ENCODE peak calls at places on chromosome 12, in seven cellular contexts. One of them, this sample, is unnamed.

GRCh38 chr12:29437575-29437974 is 56.6 kb upstream of the ERGIC2 start:
- DNase-seq in GM23248: no peak
- DNase-seq in iPS DF 6.9: no peak
- DNase-seq in tibial artery: no peak
- DNase-seq in GM23338: no peak
- DNase-seq in HCT116: no peak
- DNase-seq in RWPE1: no peak
- DNase-seq in this sample: no peak

GRCh38 chr12:57620936-57621496 is 9.8 kb downstream of the ARHGEF25 start:
- DNase-seq in GM23248: peak; percentile 44
- DNase-seq in HCT116: no peak
- DNase-seq in GM23338: peak; percentile 62
- DNase-seq in RWPE1: no peak
- DNase-seq in tibial artery: no peak
- DNase-seq in iPS DF 6.9: no peak
- DNase-seq in this sample: no peak

GRCh38 chr12:104632724-104633181 is 176.0 kb downstream of the CHST11 start:
- DNase-seq in GM23248: peak; percentile 75
- DNase-seq in HCT116: no peak
- DNase-seq in RWPE1: no peak
- DNase-seq in iPS DF 6.9: no peak
- DNase-seq in tibial artery: no peak
- DNase-seq in GM23338: no peak
- DNase-seq in this sample: no peak

GRCh38 chr12:48999371-49000131 is at the start of gene DDN:
- DNase-seq in GM23248: peak; percentile 78
- DNase-seq in HCT116: peak; percentile 45
- DNase-seq in RWPE1: no peak
- DNase-seq in tibial artery: no peak
- DNase-seq in GM23338: peak; percentile 52
- DNase-seq in iPS DF 6.9: no peak
- DNase-seq in this sample: no peak

GRCh38 chr12:89181271-89181920 is 170.9 kb downstream of the DUSP6 start:
- DNase-seq in tibial artery: no peak
- DNase-seq in HCT116: no peak
- DNase-seq in iPS DF 6.9: no peak
- DNase-seq in GM23338: no peak
- DNase-seq in GM23248: peak; percentile 85
- DNase-seq in RWPE1: peak; percentile 77
- DNase-seq in this sample: peak; percentile 50

GRCh38 chr12:58105225-58106119 is 164.1 kb downstream of the ATP23 start:
- DNase-seq in HCT116: no peak
- DNase-seq in iPS DF 6.9: no peak
- DNase-seq in tibial artery: no peak
- DNase-seq in GM23338: peak; percentile 24
- DNase-seq in GM23248: peak; percentile 25
- DNase-seq in RWPE1: no peak
- DNase-seq in this sample: no peak

GRCh38 chr12:65518771-65519170 is 240.3 kb downstream of the MSRB3 start:
- DNase-seq in iPS DF 6.9: no peak
- DNase-seq in GM23248: peak; percentile 47
- DNase-seq in RWPE1: no peak
- DNase-seq in tibial artery: no peak
- DNase-seq in HCT116: no peak
- DNase-seq in GM23338: no peak
- DNase-seq in this sample: no peak

GRCh38 chr12:117850048-117850447 is 118.7 kb downstream of the KSR2 start:
- DNase-seq in RWPE1: peak; percentile 62
- DNase-seq in GM23338: peak; percentile 85
- DNase-seq in iPS DF 6.9: peak; percentile 58
- DNase-seq in HCT116: peak; percentile 44
- DNase-seq in GM23248: peak; percentile 61
- DNase-seq in tibial artery: no peak
- DNase-seq in this sample: no peak

DNA sequence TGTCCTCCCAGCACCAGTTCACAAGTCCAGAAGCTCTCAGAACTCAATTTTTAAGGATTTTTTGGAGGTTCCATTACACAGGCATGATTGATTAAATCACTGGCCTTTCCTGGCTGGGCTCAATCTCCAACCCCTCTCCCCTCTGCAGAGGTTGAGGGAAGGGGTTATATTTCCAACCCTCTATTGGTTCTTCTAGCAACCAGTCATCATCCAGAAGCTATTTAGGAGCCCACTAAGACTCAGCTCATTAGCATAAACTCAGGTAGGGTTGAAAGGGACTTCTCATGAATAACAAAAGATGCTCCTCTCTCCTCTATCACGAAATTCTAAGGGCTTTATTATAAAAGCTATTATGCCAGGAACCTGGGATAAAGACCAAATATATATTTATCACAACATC is 41.5 kb downstream of the SPPL3 start:
- DNase-seq in GM23338: peak; percentile 78
- DNase-seq in GM23248: no peak
- DNase-seq in tibial artery: no peak
- DNase-seq in HCT116: no peak
- DNase-seq in RWPE1: no peak
- DNase-seq in iPS DF 6.9: no peak
- DNase-seq in this sample: no peak
- H3K27ac ChIP-seq in GM23338: no peak overlapping the region
- H3K27ac ChIP-seq in GM23248: no peak overlapping the region
- H3K27ac ChIP-seq in tibial artery: no peak overlapping the region
- H3K27ac ChIP-seq in HCT116: no peak overlapping the region
- H3K27ac ChIP-seq in RWPE1: no peak overlapping the region
- H3K27ac ChIP-seq in iPS DF 6.9: no peak overlapping the region
- H3K27ac ChIP-seq in this sample: no peak overlapping the region

GRCh38 chr12:71240941-71241340 is 83.1 kb upstream of the TSPAN8 start:
- DNase-seq in HCT116: no peak
- DNase-seq in RWPE1: no peak
- DNase-seq in iPS DF 6.9: no peak
- DNase-seq in GM23248: no peak
- DNase-seq in tibial artery: no peak
- DNase-seq in GM23338: no peak
- DNase-seq in this sample: no peak
- H3K27ac ChIP-seq in HCT116: no peak overlapping the region
- H3K27ac ChIP-seq in RWPE1: no peak overlapping the region
- H3K27ac ChIP-seq in iPS DF 6.9: no peak overlapping the region
- H3K27ac ChIP-seq in GM23248: no peak overlapping the region
- H3K27ac ChIP-seq in tibial artery: peak overlapping the region; percentile 51
- H3K27ac ChIP-seq in GM23338: no peak overlapping the region
- H3K27ac ChIP-seq in this sample: no peak overlapping the region

GRCh38 chr12:62135553-62136200 is 124.5 kb upstream of the USP15 start:
- DNase-seq in tibial artery: no peak
- DNase-seq in GM23248: peak; percentile 51
- DNase-seq in HCT116: no peak
- DNase-seq in GM23338: no peak
- DNase-seq in RWPE1: no peak
- DNase-seq in iPS DF 6.9: no peak
- DNase-seq in this sample: no peak
- H3K27ac ChIP-seq in tibial artery: no peak overlapping the region
- H3K27ac ChIP-seq in GM23248: no peak overlapping the region
- H3K27ac ChIP-seq in HCT116: no peak overlapping the region
- H3K27ac ChIP-seq in GM23338: no peak overlapping the region
- H3K27ac ChIP-seq in RWPE1: no peak overlapping the region
- H3K27ac ChIP-seq in iPS DF 6.9: no peak overlapping the region
- H3K27ac ChIP-seq in this sample: no peak overlapping the region

GRCh38 chr12:94207467-94208432 is 59.4 kb downstream of the PLXNC1 start:
- DNase-seq in RWPE1: no peak
- DNase-seq in GM23338: no peak
- DNase-seq in iPS DF 6.9: no peak
- DNase-seq in GM23248: no peak
- DNase-seq in HCT116: no peak
- DNase-seq in tibial artery: no peak
- DNase-seq in this sample: no peak

GRCh38 chr12:94206886-94207285 is 58.5 kb downstream of the PLXNC1 start:
- DNase-seq in RWPE1: no peak
- DNase-seq in tibial artery: no peak
- DNase-seq in GM23248: no peak
- DNase-seq in iPS DF 6.9: no peak
- DNase-seq in HCT116: no peak
- DNase-seq in GM23338: no peak
- DNase-seq in this sample: no peak

GRCh38 chr12:94211011-94211410 is 62.6 kb downstream of the PLXNC1 start:
- DNase-seq in iPS DF 6.9: no peak
- DNase-seq in tibial artery: no peak
- DNase-seq in HCT116: no peak
- DNase-seq in RWPE1: no peak
- DNase-seq in GM23338: no peak
- DNase-seq in GM23248: no peak
- DNase-seq in this sample: no peak

GRCh38 chr12:94209240-94209639 is 60.9 kb downstream of the PLXNC1 start:
- DNase-seq in HCT116: no peak
- DNase-seq in iPS DF 6.9: no peak
- DNase-seq in GM23338: no peak
- DNase-seq in RWPE1: no peak
- DNase-seq in GM23248: no peak
- DNase-seq in tibial artery: no peak
- DNase-seq in this sample: no peak

GRCh38 chr12:94208433-94208921 is 60.1 kb downstream of the PLXNC1 start:
- DNase-seq in GM23248: no peak
- DNase-seq in HCT116: no peak
- DNase-seq in RWPE1: no peak
- DNase-seq in GM23338: no peak
- DNase-seq in iPS DF 6.9: no peak
- DNase-seq in tibial artery: no peak
- DNase-seq in this sample: no peak
- H3K27ac ChIP-seq in GM23248: no peak overlapping the region
- H3K27ac ChIP-seq in HCT116: no peak overlapping the region
- H3K27ac ChIP-seq in RWPE1: no peak overlapping the region
- H3K27ac ChIP-seq in GM23338: no peak overlapping the region
- H3K27ac ChIP-seq in iPS DF 6.9: no peak overlapping the region
- H3K27ac ChIP-seq in tibial artery: peak overlapping the region; percentile 73
- H3K27ac ChIP-seq in this sample: no peak overlapping the region

GRCh38 chr12:82425241-82425640 is 66.9 kb downstream of the METTL25 start:
- DNase-seq in HCT116: no peak
- DNase-seq in tibial artery: no peak
- DNase-seq in iPS DF 6.9: no peak
- DNase-seq in GM23338: no peak
- DNase-seq in GM23248: peak; percentile 60
- DNase-seq in RWPE1: no peak
- DNase-seq in this sample: no peak
- H3K27ac ChIP-seq in HCT116: no peak overlapping the region
- H3K27ac ChIP-seq in tibial artery: no peak overlapping the region
- H3K27ac ChIP-seq in iPS DF 6.9: no peak overlapping the region
- H3K27ac ChIP-seq in GM23338: no peak overlapping the region
- H3K27ac ChIP-seq in GM23248: no peak overlapping the region
- H3K27ac ChIP-seq in RWPE1: no peak overlapping the region
- H3K27ac ChIP-seq in this sample: no peak overlapping the region

DNA sequence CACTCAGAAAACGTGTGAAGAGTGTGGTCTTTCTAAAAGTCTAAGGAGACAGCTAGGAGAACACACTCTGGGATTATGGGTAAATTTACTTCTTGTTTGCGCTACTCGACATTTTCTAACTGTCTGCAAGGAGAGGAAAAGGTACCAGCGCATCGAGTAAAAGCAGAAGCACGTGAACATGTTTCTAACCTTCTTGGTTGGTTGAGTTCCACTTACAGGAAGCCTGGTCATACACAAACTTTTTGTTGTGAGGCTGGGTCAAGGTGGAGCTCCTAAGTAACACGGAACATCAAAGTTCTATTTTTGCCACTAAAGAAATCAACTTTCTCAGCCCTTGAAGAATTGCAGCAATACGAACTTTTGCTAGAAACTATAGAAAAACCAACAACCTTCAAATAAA is 20.0 kb downstream of the ANKLE2 start:
- DNase-seq in GM23248: no peak
- DNase-seq in HCT116: no peak
- DNase-seq in iPS DF 6.9: no peak
- DNase-seq in GM23338: no peak
- DNase-seq in tibial artery: no peak
- DNase-seq in RWPE1: no peak
- DNase-seq in this sample: no peak
- H3K27ac ChIP-seq in GM23248: no peak overlapping the region
- H3K27ac ChIP-seq in HCT116: no peak overlapping the region
- H3K27ac ChIP-seq in iPS DF 6.9: no peak overlapping the region
- H3K27ac ChIP-seq in GM23338: no peak overlapping the region
- H3K27ac ChIP-seq in tibial artery: no peak overlapping the region
- H3K27ac ChIP-seq in RWPE1: no peak overlapping the region
- H3K27ac ChIP-seq in this sample: no peak overlapping the region

DNA sequence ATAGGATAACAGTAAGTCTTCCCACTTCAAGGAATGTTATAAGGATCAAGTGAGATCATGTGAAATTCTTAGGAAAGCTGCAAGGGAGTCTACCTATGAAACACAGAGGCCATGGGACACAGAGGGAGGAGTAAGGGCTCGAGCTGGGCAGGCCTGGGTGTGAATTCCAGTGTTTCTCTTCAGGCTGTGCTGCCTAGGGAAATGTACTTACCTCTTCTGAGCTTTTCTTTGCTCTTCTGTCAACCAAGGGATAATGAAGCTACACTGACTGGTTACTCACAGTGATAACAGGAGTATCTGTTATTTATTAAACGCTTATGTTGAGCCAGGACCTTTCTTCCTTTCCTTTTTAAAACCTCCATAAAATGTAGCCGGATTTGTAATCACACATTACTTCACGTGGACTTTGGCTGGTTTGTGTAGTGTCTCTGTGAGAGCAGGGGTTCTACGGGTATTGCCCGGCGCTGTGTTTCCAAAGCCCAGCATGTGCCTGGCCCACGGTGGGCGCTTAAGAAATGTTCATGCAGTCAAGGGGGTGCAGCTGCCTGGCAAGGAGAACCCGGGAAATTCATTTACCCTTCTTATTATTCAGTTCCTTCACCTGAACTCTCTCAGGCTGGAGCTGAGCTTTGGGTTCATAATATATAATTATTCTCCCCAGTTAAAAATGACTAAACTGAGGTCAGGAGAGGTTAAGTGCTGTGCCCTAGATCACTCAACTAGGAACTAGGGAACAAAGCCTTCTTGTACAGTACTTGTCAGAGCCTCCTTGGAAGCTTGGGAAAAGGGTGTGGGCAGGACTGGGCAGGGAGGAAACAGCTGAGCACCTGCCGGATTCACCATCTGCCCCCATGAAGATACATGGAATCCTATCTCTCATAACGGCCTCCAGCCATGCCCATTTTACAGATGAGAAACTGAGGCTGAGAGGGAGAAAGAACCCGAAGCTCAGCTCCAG is 214.2 kb downstream of the CACNA1C start:
- DNase-seq in RWPE1: no peak
- DNase-seq in GM23248: no peak
- DNase-seq in HCT116: no peak
- DNase-seq in iPS DF 6.9: no peak
- DNase-seq in GM23338: no peak
- DNase-seq in tibial artery: no peak
- DNase-seq in this sample: no peak
- H3K27ac ChIP-seq in RWPE1: peak overlapping the region; percentile 74
- H3K27ac ChIP-seq in GM23248: peak overlapping the region; percentile 95
- H3K27ac ChIP-seq in HCT116: no peak overlapping the region
- H3K27ac ChIP-seq in iPS DF 6.9: no peak overlapping the region
- H3K27ac ChIP-seq in GM23338: no peak overlapping the region
- H3K27ac ChIP-seq in tibial artery: peak overlapping the region; percentile 73
- H3K27ac ChIP-seq in this sample: no peak overlapping the region

GRCh38 chr12:15163001-15163400 is 58.2 kb downstream of the RERG start:
- DNase-seq in GM23338: no peak
- DNase-seq in tibial artery: no peak
- DNase-seq in RWPE1: no peak
- DNase-seq in GM23248: no peak
- DNase-seq in HCT116: no peak
- DNase-seq in iPS DF 6.9: no peak
- DNase-seq in this sample: peak; percentile 12
- H3K27ac ChIP-seq in GM23338: no peak overlapping the region
- H3K27ac ChIP-seq in tibial artery: peak overlapping the region; percentile 87
- H3K27ac ChIP-seq in RWPE1: no peak overlapping the region
- H3K27ac ChIP-seq in GM23248: no peak overlapping the region
- H3K27ac ChIP-seq in HCT116: no peak overlapping the region
- H3K27ac ChIP-seq in iPS DF 6.9: no peak overlapping the region
- H3K27ac ChIP-seq in this sample: no peak overlapping the region

GRCh38 chr12:5948696-5949095 is 3.6 kb upstream of the ANO2 start:
- DNase-seq in RWPE1: no peak
- DNase-seq in GM23248: no peak
- DNase-seq in tibial artery: no peak
- DNase-seq in iPS DF 6.9: no peak
- DNase-seq in HCT116: no peak
- DNase-seq in GM23338: no peak
- DNase-seq in this sample: no peak
- H3K27ac ChIP-seq in RWPE1: no peak overlapping the region
- H3K27ac ChIP-seq in GM23248: no peak overlapping the region
- H3K27ac ChIP-seq in tibial artery: no peak overlapping the region
- H3K27ac ChIP-seq in iPS DF 6.9: no peak overlapping the region
- H3K27ac ChIP-seq in HCT116: no peak overlapping the region
- H3K27ac ChIP-seq in GM23338: no peak overlapping the region
- H3K27ac ChIP-seq in this sample: no peak overlapping the region